ENCODE peak calls at places on chromosomes 5 and 9, in seven cellular contexts. A is right lobe of liver; Z is tibial artery; J is left lung; H is CD4-positive, alpha-beta T cell; B is psoas muscle; L is uterus. S is an unnamed sample.

GRCh38 chr9:131525643-131526565 is 5.2 kb downstream of the UCK1 start:
- DNase-seq in A (no peak), Z (no peak), J (no peak), H (no peak), B (no peak), L (no peak), S (no peak)

GRCh38 chr9:124006448-124007156 is 5.0 kb upstream of the LHX2 start:
- DNase-seq in A (peak), Z (peak), J (no peak), H (no peak), B (no peak), L (no peak), S (no peak)

GRCh38 chr9:20621553-20622329 is 558 bp downstream of the MLLT3 start:
- DNase-seq in A (peak), Z (peak), J (peak), H (peak), B (peak), L (peak), S (peak)

GRCh38 chr9:134433101-134433500 is 106.8 kb downstream of the RXRA start:
- DNase-seq in A (no peak), Z (peak), J (no peak), H (no peak), B (peak), L (no peak), S (peak)

GRCh38 chr9:111069233-111069632 is 31.0 kb upstream of the LPAR1 start:
- DNase-seq in A (no peak), Z (no peak), J (no peak), H (no peak), B (no peak), L (no peak), S (no peak)

GRCh38 chr5:63128018-63128417 is 549.4 kb downstream of the LRRC70 start:
- DNase-seq in A (no peak), Z (no peak), J (no peak), H (no peak), B (no peak), L (no peak), S (no peak)

GRCh38 chr5:139649082-139649991 is 1.2 kb downstream of the CXXC5 start:
- DNase-seq in A (peak), Z (peak), J (peak), H (no peak), B (peak), L (no peak), S (no peak)

GRCh38 chr9:91234523-91234922 is 127.2 kb downstream of the AUH start:
- DNase-seq in A (no peak), Z (no peak), J (no peak), H (no peak), B (no peak), L (no peak), S (no peak)

GRCh38 chr5:39423331-39423751 is 1.4 kb downstream of the DAB2 start:
- DNase-seq in A (no peak), Z (no peak), J (no peak), H (no peak), B (no peak), L (no peak), S (peak)

GRCh38 chr5:80382488-80382887 is 25.4 kb upstream of the ZFYVE16 start:
- DNase-seq in A (no peak), Z (no peak), J (no peak), H (no peak), B (no peak), L (no peak), S (no peak)

DNA sequence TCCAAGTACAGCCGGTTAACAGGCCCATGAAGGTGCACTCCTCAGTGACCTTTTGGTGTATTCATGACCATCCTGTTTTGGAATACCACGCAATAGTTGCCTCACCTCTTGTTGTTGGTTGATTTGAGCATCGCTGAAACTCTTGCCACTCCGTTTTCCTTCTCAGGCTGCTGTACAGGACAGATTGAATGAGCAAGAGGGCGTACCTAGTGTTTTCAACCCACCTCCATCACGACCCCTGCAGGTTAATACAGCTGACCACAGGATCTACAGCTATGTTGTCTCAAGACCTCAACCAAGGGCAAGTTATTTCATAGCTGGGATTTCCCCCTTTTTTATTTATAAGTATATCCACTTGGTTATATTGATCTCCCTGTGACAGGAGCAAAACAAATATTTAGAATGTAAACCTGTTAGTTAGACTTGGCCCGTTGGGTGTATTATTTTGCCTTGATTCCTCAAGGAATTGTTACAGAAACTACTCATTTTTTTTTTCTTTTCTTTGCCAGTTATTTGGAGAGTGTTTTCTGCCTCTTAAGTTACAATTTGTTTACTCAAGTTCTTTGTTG is 38.1 kb downstream of the FAF2 start:
- DNase-seq in A (no peak), Z (no peak), J (no peak), H (no peak), B (no peak), L (no peak), S (no peak)
- H3K27ac ChIP-seq in A (no peak), Z (no peak), J (no peak), H (no peak), B (no peak), L (no peak), S (no peak)

DNA sequence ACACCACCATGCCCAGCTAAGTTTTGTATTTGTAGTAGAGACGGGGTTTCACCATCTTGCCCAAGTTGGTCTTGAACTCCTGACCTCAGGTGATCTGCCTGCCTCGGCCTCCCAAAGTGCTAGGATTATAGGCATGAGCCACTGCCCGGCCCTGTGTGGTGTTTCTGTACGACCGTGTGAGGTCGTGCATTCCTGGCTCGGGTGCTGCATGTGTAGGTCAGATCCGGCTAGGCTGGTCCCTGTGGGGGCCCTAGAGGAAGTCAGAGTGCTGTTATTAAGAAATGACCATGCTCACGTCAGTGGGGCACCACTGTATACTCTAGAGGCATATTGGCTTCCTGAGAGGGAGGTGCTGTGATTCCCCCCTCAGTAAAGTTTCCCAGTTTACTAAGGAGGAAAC is 13.7 kb downstream of the WNK2 start:
- DNase-seq in A (peak), Z (no peak), J (no peak), H (no peak), B (peak), L (no peak), S (no peak)
- H3K27ac ChIP-seq in A (no peak), Z (no peak), J (no peak), H (no peak), B (no peak), L (no peak), S (no peak)

DNA sequence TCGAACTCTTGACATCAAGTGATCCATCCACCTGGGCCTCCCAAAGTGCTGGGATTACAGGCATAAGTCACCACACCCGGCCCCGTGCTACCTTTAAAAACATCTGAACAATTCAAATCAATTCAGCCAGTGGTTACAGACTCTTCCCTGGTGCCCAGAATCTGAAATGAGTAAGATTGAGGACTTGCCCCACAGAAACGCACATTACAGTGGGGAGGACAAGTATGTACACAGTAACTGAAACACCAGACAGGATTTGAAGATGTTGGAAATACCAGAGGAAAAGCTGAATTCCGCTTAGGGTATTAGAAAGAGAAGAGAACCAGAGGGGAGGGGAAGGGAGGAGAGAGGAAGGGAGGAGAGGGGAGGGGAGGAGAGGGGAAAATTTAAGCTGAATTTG is 17.8 kb downstream of the NIM1K start:
- DNase-seq in A (no peak), Z (no peak), J (no peak), H (no peak), B (no peak), L (no peak), S (no peak)
- H3K27ac ChIP-seq in A (no peak), Z (no peak), J (no peak), H (no peak), B (no peak), L (no peak), S (no peak)

GRCh38 chr5:138492552-138493045 is 27.3 kb downstream of the EGR1 start:
- DNase-seq in A (no peak), Z (no peak), J (no peak), H (no peak), B (no peak), L (no peak), S (no peak)

GRCh38 chr5:138489705-138490104 is 24.4 kb downstream of the EGR1 start:
- DNase-seq in A (no peak), Z (peak), J (no peak), H (no peak), B (no peak), L (peak), S (no peak)

GRCh38 chr5:138491284-138491648 is 26.0 kb downstream of the EGR1 start:
- DNase-seq in A (no peak), Z (no peak), J (no peak), H (no peak), B (no peak), L (peak), S (no peak)

GRCh38 chr5:138490648-138491283 is 25.5 kb downstream of the EGR1 start:
- DNase-seq in A (no peak), Z (no peak), J (no peak), H (no peak), B (no peak), L (no peak), S (no peak)

DNA sequence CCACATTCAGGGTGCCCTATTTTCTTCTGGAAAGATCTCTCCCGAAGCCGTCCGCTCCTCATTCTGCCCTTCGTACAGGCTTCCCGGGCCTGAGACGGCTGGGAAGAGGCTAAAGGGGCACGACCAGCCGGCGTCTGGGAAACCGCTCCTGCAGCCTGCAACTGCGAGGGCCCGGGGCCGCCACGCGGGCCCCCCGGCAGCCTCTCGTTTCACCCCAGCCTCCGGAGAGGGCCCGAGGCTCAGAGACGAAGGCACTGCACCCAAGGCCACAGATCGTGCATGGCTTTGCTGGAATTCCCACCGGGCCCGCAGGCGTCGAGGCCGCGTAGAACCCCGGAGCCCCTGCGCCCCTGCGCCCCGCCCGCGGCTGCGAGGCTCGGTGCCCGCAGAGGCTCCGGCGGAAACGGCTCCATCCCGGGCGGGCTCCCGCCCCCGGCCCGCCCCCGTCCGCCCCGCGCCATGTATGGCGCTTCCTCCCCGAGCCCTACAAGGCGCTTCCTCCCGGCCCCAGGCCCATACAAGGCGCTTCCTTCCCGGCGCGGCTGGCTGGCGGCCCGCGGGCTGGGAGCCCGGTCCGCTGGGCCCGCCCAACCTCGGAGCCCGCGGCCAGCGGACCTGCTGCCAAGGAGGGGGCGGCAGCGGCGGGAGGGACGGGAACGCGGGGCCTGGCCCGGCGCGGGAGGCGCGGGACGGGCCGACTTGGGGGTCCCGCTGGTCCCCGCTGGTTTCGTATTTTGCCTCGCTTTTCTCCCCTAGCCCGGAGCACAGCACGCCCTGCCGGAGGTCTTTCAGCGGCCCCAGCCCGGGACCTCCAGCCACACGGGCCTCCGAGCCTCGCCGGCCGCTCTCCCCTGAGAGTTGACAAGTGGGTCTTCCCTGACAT is 26.6 kb downstream of the EGR1 start:
- DNase-seq in A (peak), Z (peak), J (peak), H (peak), B (peak), L (peak), S (peak)
- H3K27ac ChIP-seq in A (peak), Z (peak), J (peak), H (no peak), B (peak), L (peak), S (peak)